ENCODE peak calls at places on chromosomes 1 and 21, in nine cellular contexts. P is CD4-positive, CD25-positive, alpha-beta regulatory T cell; U is left ventricle myocardium inferior; T is adrenal gland; C is A673; S is PC-3; G is neural progenitor cell; N is RWPE2; F is IMR-90. L is an unnamed sample.
A peak's percentile ranks its signal among the peaks of the same experiment; 100 is the strongest.

GRCh38 chr21:22235866-22236590 is 1237.8 kb downstream of the NCAM2 start:
- DNase-seq in G (no peak), F (no peak), N (no peak), S (no peak), U (no peak), P (no peak), C (no peak), T (no peak), L (no peak)

GRCh38 chr1:61561666-61562065 is 163.3 kb downstream of the TM2D1 start:
- DNase-seq in U (no peak), G (no peak), F (no peak), P (no peak), N (no peak), T (no peak), S (peak; percentile 17), C (no peak), L (no peak)

GRCh38 chr1:25711555-25712298 is 88.3 kb upstream of the SELENON start:
- DNase-seq in P (peak; percentile 84), T (no peak), C (no peak), N (no peak), F (peak; percentile 92), G (no peak), S (peak; percentile 74), U (peak; percentile 42), L (no peak)

GRCh38 chr21:44993321-44994015 is 53.6 kb downstream of the SLX9 start:
- DNase-seq in F (no peak), U (no peak), G (no peak), P (no peak), T (no peak), S (no peak), N (peak; percentile 59), C (no peak), L (no peak)

GRCh38 chr1:204072951-204073836 is at the start of gene SOX13:
- DNase-seq in N (peak; percentile 84), T (peak; percentile 88), F (peak; percentile 85), G (peak; percentile 93), P (peak; percentile 13), C (peak; percentile 87), U (peak; percentile 86), S (peak; percentile 89), L (no peak)

GRCh38 chr1:40774266-40774998 is 9.2 kb upstream of the KCNQ4 start:
- DNase-seq in N (no peak), G (peak; percentile 79), C (peak; percentile 49), U (peak; percentile 58), P (peak; percentile 58), F (peak; percentile 20), T (peak; percentile 64), S (peak; percentile 67), L (no peak)

GRCh38 chr1:85428471-85429077 is 36.4 kb downstream of the DDAH1 start:
- DNase-seq in T (no peak), U (no peak), N (no peak), S (no peak), C (no peak), F (no peak), P (no peak), G (no peak), L (no peak)

GRCh38 chr1:167661527-167662436 is 31.8 kb downstream of the RCSD1 start:
- DNase-seq in C (peak; percentile 73), T (no peak), S (peak; percentile 98), N (no peak), P (no peak), F (peak; percentile 91), U (no peak), G (no peak), L (no peak)

GRCh38 chr1:244918422-244919319 is 54.3 kb upstream of the HNRNPU start:
- DNase-seq in U (peak; percentile 42), S (peak; percentile 57), N (no peak), F (peak; percentile 12), G (peak; percentile 55), T (no peak), C (peak; percentile 49), P (peak; percentile 56), L (no peak)

GRCh38 chr1:50542362-50542761 is 119.1 kb upstream of the DMRTA2 start:
- DNase-seq in F (no peak), N (no peak), S (no peak), G (no peak), U (no peak), P (no peak), C (no peak), T (no peak), L (no peak)

GRCh38 chr1:154956557-154956956 is 658 bp upstream of the PBXIP1 start:
- DNase-seq in C (no peak), T (no peak), S (no peak), F (no peak), U (peak; percentile 56), N (no peak), P (no peak), G (peak; percentile 58), L (no peak)

GRCh38 chr21:28069446-28069845 is 923.2 kb downstream of the LTN1 start:
- DNase-seq in S (peak; percentile 17), U (no peak), F (peak; percentile 83), T (no peak), C (no peak), G (peak; percentile 57), P (no peak), N (no peak), L (no peak)

GRCh38 chr1:192439373-192440025 is 122.7 kb downstream of the RGS21 start:
- DNase-seq in N (no peak), P (no peak), U (no peak), T (no peak), S (peak; percentile 83), C (no peak), F (peak; percentile 95), G (no peak), L (no peak)

GRCh38 chr1:8823295-8823664 is 5.8 kb upstream of the RERE start:
- DNase-seq in P (no peak), U (no peak), S (no peak), N (no peak), F (no peak), C (no peak), T (no peak), G (no peak), L (no peak)

DNA sequence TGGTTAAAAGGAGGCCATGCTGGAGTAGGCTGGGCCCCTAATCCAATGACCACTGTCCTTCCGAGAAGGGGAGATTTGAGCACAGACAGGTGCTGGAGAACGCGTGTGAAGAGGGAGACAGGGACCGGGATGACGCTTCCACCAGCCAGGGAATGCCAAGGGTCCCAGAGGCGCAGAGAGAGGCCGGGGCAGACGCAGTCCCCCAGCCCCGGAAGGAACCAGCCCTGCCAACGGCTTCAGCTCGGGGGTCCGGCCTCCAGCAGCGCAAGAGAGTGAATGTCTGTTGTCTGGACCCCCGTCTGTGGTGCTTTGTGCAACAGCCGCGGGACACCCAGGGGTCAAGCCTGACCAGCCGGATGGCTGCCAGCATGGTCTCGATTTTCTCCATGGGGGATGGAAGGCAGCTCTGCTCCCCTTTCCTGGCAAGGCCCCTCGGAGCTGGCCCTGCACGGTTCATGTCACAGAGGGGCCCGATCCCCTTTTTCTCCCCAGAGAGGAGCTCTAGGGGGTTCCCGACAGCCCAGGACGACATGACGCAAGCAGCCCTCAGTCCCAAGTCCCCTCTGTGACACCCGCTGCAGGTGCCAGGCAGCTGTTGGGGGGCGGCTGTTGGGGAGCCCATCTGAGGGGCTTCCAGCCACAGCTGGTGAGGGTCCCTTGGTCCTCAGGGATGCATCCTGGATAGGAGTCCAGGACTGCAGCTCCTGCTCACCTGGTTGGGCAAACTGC is 73.5 kb downstream of the SIK1 start:
- DNase-seq in F (no peak), T (no peak), N (no peak), U (no peak), G (no peak), S (no peak), P (no peak), C (no peak), L (no peak)
- H3K27ac ChIP-seq in F (no peak overlapping the region), T (no peak overlapping the region), N (no peak overlapping the region), U (no peak overlapping the region), G (no peak overlapping the region), S (no peak overlapping the region), P (peak overlapping the region; percentile 56), C (no peak overlapping the region), L (peak overlapping the region; percentile 27)

DNA sequence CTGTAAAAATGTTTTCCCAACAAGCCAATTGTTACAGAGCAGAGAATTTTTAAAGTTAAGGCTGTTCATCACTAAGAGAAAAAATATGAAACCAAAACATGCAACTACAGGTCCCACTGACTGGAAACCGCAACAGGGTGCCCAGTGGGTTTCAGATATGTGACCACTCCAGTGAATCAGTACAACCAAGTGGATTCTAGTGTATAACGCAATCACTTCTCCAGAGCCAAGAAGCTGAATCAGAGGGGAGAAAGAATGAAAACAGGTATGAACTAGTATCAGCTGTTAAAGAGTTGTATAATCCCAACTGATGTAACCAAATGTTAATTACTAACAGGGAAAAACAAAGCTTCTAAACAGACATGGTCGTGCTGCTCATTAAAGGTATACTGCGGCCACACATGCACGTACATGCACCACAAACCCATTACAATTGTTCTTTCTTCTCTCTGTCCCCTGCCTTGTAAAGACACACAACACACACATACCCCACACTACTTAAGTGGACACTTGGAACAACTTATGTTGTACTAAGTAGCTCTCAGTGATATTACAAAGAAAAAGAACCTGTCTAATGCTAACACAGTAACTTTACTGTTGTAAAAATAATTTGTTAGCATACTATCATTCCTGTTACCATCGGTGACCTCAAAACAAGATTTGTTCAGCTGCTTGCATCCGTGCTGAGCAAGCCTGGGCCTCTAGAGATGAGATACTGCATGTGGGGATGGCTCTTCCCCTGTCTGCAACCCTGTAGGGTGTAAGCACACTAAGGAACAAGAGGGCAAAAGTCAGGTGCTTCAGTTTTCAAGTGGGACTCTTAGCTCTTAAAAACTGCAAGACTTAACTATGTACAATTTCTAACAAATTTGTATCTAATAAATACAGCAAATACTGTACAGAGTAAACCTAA is 74.2 kb downstream of the PTPN14 start:
- DNase-seq in U (no peak), N (peak; percentile 80), T (no peak), G (no peak), C (no peak), S (no peak), F (peak; percentile 95), P (no peak), L (no peak)
- H3K4me3 ChIP-seq in U (no peak overlapping the region), N (no peak overlapping the region), T (no peak overlapping the region), G (no peak overlapping the region), C (no peak overlapping the region), S (no peak overlapping the region), F (no peak overlapping the region), P (no peak overlapping the region), L (no peak overlapping the region)

DNA sequence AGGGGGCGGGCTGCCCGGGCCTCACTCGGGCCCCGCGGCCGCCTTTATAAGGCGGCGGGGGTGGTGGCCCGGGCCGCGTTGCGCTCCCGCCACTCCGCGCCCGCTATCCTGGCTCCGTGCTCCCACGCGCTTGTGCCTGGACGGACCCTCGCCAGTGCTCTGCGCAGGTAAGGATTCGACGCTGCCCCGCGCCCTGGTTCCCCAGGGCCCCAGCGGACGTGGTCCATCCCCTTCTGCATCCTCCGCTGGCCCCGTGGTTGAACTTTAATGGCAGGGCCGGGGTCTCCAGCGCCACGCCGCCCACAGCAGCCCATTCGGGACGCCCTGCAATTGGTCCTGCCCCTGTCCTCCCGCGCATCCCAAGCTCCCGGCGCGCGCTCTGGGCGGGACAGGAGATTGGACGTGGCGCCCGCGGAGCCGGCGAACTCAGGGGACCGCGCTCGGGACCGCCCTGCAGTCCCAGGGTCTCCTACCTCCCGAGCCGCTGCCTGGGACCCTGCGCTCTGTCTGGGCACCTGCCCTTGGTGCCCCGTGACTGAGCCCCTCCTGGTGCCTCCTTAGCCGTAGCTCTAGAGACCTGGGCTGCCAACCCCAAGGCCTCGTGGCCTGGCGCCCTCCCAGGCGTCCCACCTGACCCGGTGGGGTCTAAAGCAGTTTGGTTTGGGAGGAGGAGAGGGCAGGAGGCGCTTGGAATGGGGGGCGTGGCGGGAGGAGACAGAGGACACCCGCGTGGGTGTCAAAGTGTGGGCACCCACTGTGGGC is at the start of gene ALPL:
- DNase-seq in P (no peak), T (peak; percentile 41), G (peak; percentile 76), C (no peak), F (no peak), N (no peak), S (no peak), U (no peak), L (no peak)
- H3K27ac ChIP-seq in P (no peak within 1 kb of the TSS), T (no peak within 1 kb of the TSS), G (peak within 1 kb of the TSS; percentile 66), C (no peak within 1 kb of the TSS), F (no peak within 1 kb of the TSS), N (no peak within 1 kb of the TSS), S (no peak within 1 kb of the TSS), U (peak within 1 kb of the TSS; percentile 66), L (no peak within 1 kb of the TSS)

GRCh38 chr1:238681451-238681850 is 704.9 kb upstream of the CHRM3 start:
- DNase-seq in T (no peak), F (peak; percentile 5), S (peak; percentile 35), N (no peak), P (no peak), C (no peak), U (no peak), G (no peak), L (no peak)
- H3K4me3 ChIP-seq in T (no peak overlapping the region), F (no peak overlapping the region), S (no peak overlapping the region), N (no peak overlapping the region), P (no peak overlapping the region), C (no peak overlapping the region), U (no peak overlapping the region), G (no peak overlapping the region), L (no peak overlapping the region)